ENCODE peak calls at places on chromosome 21, in four cellular contexts. One of them, this sample, is unnamed.

GRCh38 chr21:42840411-42841155 is 38.8 kb downstream of the WDR4 start:
- DNase-seq in activated naive CD8-positive, alpha-beta T cell treated with anti-CD3 and anti-CD28 coated beads for 36 hours: no peak
- DNase-seq in upper lobe of right lung: peak; percentile 46
- DNase-seq in GM06990: no peak
- DNase-seq in this sample: no peak

GRCh38 chr21:27571706-27572105 is 604.8 kb upstream of the ADAMTS5 start:
- DNase-seq in activated naive CD8-positive, alpha-beta T cell treated with anti-CD3 and anti-CD28 coated beads for 36 hours: no peak
- DNase-seq in GM06990: no peak
- DNase-seq in upper lobe of right lung: no peak
- DNase-seq in this sample: no peak

GRCh38 chr21:38159355-38159754 is 97.4 kb upstream of the KCNJ15 start:
- DNase-seq in GM06990: no peak
- DNase-seq in upper lobe of right lung: peak; percentile 66
- DNase-seq in activated naive CD8-positive, alpha-beta T cell treated with anti-CD3 and anti-CD28 coated beads for 36 hours: peak; percentile 26
- DNase-seq in this sample: peak; percentile 42

GRCh38 chr21:41431788-41432548 is 5.9 kb downstream of the MX1 start:
- DNase-seq in upper lobe of right lung: no peak
- DNase-seq in GM06990: peak; percentile 54
- DNase-seq in activated naive CD8-positive, alpha-beta T cell treated with anti-CD3 and anti-CD28 coated beads for 36 hours: no peak
- DNase-seq in this sample: no peak

GRCh38 chr21:28325618-28326017 is 667.1 kb downstream of the LTN1 start:
- DNase-seq in upper lobe of right lung: no peak
- DNase-seq in GM06990: no peak
- DNase-seq in activated naive CD8-positive, alpha-beta T cell treated with anti-CD3 and anti-CD28 coated beads for 36 hours: no peak
- DNase-seq in this sample: no peak

GRCh38 chr21:25107708-25108107 is 499.6 kb downstream of the MRPL39 start:
- DNase-seq in upper lobe of right lung: no peak
- DNase-seq in GM06990: no peak
- DNase-seq in activated naive CD8-positive, alpha-beta T cell treated with anti-CD3 and anti-CD28 coated beads for 36 hours: no peak
- DNase-seq in this sample: no peak

GRCh38 chr21:45129231-45129923 is 55.0 kb downstream of the ADARB1 start:
- DNase-seq in activated naive CD8-positive, alpha-beta T cell treated with anti-CD3 and anti-CD28 coated beads for 36 hours: no peak
- DNase-seq in GM06990: no peak
- DNase-seq in upper lobe of right lung: no peak
- DNase-seq in this sample: no peak

GRCh38 chr21:16070207-16070651 is 340.4 kb downstream of the USP25 start:
- DNase-seq in upper lobe of right lung: no peak
- DNase-seq in activated naive CD8-positive, alpha-beta T cell treated with anti-CD3 and anti-CD28 coated beads for 36 hours: no peak
- DNase-seq in GM06990: no peak
- DNase-seq in this sample: no peak

GRCh38 chr21:23633447-23633846 is 1973.8 kb downstream of the MRPL39 start:
- DNase-seq in activated naive CD8-positive, alpha-beta T cell treated with anti-CD3 and anti-CD28 coated beads for 36 hours: no peak
- DNase-seq in upper lobe of right lung: no peak
- DNase-seq in GM06990: no peak
- DNase-seq in this sample: no peak

GRCh38 chr21:36980280-36981048 is 14.0 kb upstream of the HLCS start:
- DNase-seq in activated naive CD8-positive, alpha-beta T cell treated with anti-CD3 and anti-CD28 coated beads for 36 hours: peak; percentile 27
- DNase-seq in upper lobe of right lung: peak; percentile 78
- DNase-seq in GM06990: peak; percentile 41
- DNase-seq in this sample: peak; percentile 66

GRCh38 chr21:42107881-42108553 is 36.9 kb downstream of the UMODL1 start:
- DNase-seq in GM06990: peak; percentile 73
- DNase-seq in upper lobe of right lung: peak; percentile 88
- DNase-seq in activated naive CD8-positive, alpha-beta T cell treated with anti-CD3 and anti-CD28 coated beads for 36 hours: peak; percentile 78
- DNase-seq in this sample: peak; percentile 86

GRCh38 chr21:23374155-23374554 is 2233.1 kb downstream of the MRPL39 start:
- DNase-seq in GM06990: no peak
- DNase-seq in upper lobe of right lung: no peak
- DNase-seq in activated naive CD8-positive, alpha-beta T cell treated with anti-CD3 and anti-CD28 coated beads for 36 hours: no peak
- DNase-seq in this sample: no peak

GRCh38 chr21:42120056-42120903 is 49.2 kb downstream of the UMODL1 start:
- DNase-seq in upper lobe of right lung: no peak
- DNase-seq in GM06990: no peak
- DNase-seq in activated naive CD8-positive, alpha-beta T cell treated with anti-CD3 and anti-CD28 coated beads for 36 hours: no peak
- DNase-seq in this sample: peak; percentile 97

GRCh38 chr21:45320261-45320990 is 32.7 kb upstream of the POFUT2 start:
- DNase-seq in upper lobe of right lung: peak; percentile 64
- DNase-seq in activated naive CD8-positive, alpha-beta T cell treated with anti-CD3 and anti-CD28 coated beads for 36 hours: no peak
- DNase-seq in GM06990: no peak
- DNase-seq in this sample: no peak

GRCh38 chr21:24895885-24896734 is 711.2 kb downstream of the MRPL39 start:
- DNase-seq in upper lobe of right lung: no peak
- DNase-seq in GM06990: peak; percentile 13
- DNase-seq in activated naive CD8-positive, alpha-beta T cell treated with anti-CD3 and anti-CD28 coated beads for 36 hours: no peak
- DNase-seq in this sample: no peak

GRCh38 chr21:38380391-38381137 is 117.7 kb downstream of the ERG start:
- DNase-seq in activated naive CD8-positive, alpha-beta T cell treated with anti-CD3 and anti-CD28 coated beads for 36 hours: no peak
- DNase-seq in GM06990: no peak
- DNase-seq in upper lobe of right lung: no peak
- DNase-seq in this sample: no peak

GRCh38 chr21:32806810-32807386 is 35.3 kb upstream of the PAXBP1 start:
- DNase-seq in activated naive CD8-positive, alpha-beta T cell treated with anti-CD3 and anti-CD28 coated beads for 36 hours: peak; percentile 28
- DNase-seq in upper lobe of right lung: no peak
- DNase-seq in GM06990: no peak
- DNase-seq in this sample: no peak

GRCh38 chr21:15058718-15059316 is 6.0 kb downstream of the NRIP1 start:
- DNase-seq in GM06990: no peak
- DNase-seq in activated naive CD8-positive, alpha-beta T cell treated with anti-CD3 and anti-CD28 coated beads for 36 hours: no peak
- DNase-seq in upper lobe of right lung: no peak
- DNase-seq in this sample: no peak

GRCh38 chr21:44952116-44952928 is 12.5 kb downstream of the SLX9 start:
- DNase-seq in upper lobe of right lung: peak; percentile 61
- DNase-seq in GM06990: no peak
- DNase-seq in activated naive CD8-positive, alpha-beta T cell treated with anti-CD3 and anti-CD28 coated beads for 36 hours: no peak
- DNase-seq in this sample: no peak